ENCODE peak calls at places on chromosome 11, in seven cellular contexts. R is gastrocnemius medialis, Y is heart left ventricle, Z is HCT116, K is A549, E is IMR-90, I is body of pancreas. V is an unnamed sample.
A peak's percentile ranks its signal among the peaks of the same experiment; 100 is the strongest.

GRCh38 chr11:2100361-2101170 is 38.6 kb downstream of the IGF2 start:
- ATAC-seq in R (no peak), Y (peak; percentile 81), Z (no peak), K (no peak), E (no peak), I (no peak), V (no peak)

GRCh38 chr11:45475135-45475534 is 189.0 kb upstream of the SYT13 start:
- ATAC-seq in R (no peak), Y (no peak), Z (no peak), K (no peak), E (no peak), I (no peak), V (no peak)

GRCh38 chr11:19418221-19418620 is 177.5 kb upstream of the E2F8 start:
- ATAC-seq in R (no peak), Y (no peak), Z (no peak), K (no peak), E (no peak), I (no peak), V (no peak)

GRCh38 chr11:32671051-32671450 is 87.4 kb downstream of the EIF3M start:
- ATAC-seq in R (no peak), Y (peak; percentile 88), Z (no peak), K (no peak), E (no peak), I (no peak), V (no peak)

GRCh38 chr11:1728931-1729691 is 21.3 kb downstream of the IFITM10 start:
- ATAC-seq in R (no peak), Y (no peak), Z (no peak), K (no peak), E (no peak), I (no peak), V (no peak)

GRCh38 chr11:44192701-44193100 is 97.2 kb downstream of the EXT2 start:
- ATAC-seq in R (no peak), Y (no peak), Z (no peak), K (no peak), E (no peak), I (no peak), V (no peak)

GRCh38 chr11:129266536-129266935 is 74.4 kb upstream of the ARHGAP32 start:
- ATAC-seq in R (no peak), Y (no peak), Z (no peak), K (no peak), E (no peak), I (no peak), V (no peak)

GRCh38 chr11:46984987-46985386 is 48.4 kb downstream of the CSTPP1 start:
- ATAC-seq in R (no peak), Y (no peak), Z (no peak), K (peak; percentile 37), E (peak; percentile 46), I (no peak), V (no peak)

GRCh38 chr11:47863189-47863892 is 15.2 kb upstream of the NUP160 start:
- ATAC-seq in R (no peak), Y (peak; percentile 48), Z (no peak), K (peak; percentile 7), E (peak; percentile 78), I (no peak), V (peak; percentile 67)

GRCh38 chr11:85663080-85663729 is 1.7 kb downstream of the CREBZF start:
- ATAC-seq in R (no peak), Y (no peak), Z (no peak), K (no peak), E (no peak), I (no peak), V (no peak)

GRCh38 chr11:85661972-85662664 is 2.8 kb downstream of the CREBZF start:
- ATAC-seq in R (no peak), Y (no peak), Z (no peak), K (no peak), E (no peak), I (no peak), V (no peak)

GRCh38 chr11:85665756-85666155 is 827 bp upstream of the CREBZF start:
- ATAC-seq in R (no peak), Y (no peak), Z (no peak), K (no peak), E (no peak), I (peak; percentile 13), V (no peak)

GRCh38 chr11:85664561-85665481 is at the start of gene CREBZF:
- ATAC-seq in R (peak; percentile 94), Y (peak; percentile 96), Z (peak; percentile 92), K (peak; percentile 96), E (peak; percentile 92), I (peak; percentile 93), V (peak; percentile 95)

GRCh38 chr11:85663781-85664560 is 958 bp downstream of the CREBZF start:
- ATAC-seq in R (peak; percentile 79), Y (peak; percentile 80), Z (peak; percentile 58), K (peak; percentile 72), E (peak; percentile 38), I (peak; percentile 73), V (peak; percentile 54)
- TF ChIP-seq POLR2A in R (no peak), Y (no peak), Z (no peak), K (no peak), E (no peak), I (no peak), V (no peak)

GRCh38 chr11:15931497-15931896 is 424.8 kb downstream of the SOX6 start:
- ATAC-seq in R (no peak), Y (no peak), Z (no peak), K (no peak), E (no peak), I (no peak), V (no peak)

GRCh38 chr11:15927866-15928217 is 428.5 kb downstream of the SOX6 start:
- ATAC-seq in R (no peak), Y (peak; percentile 71), Z (no peak), K (no peak), E (no peak), I (no peak), V (no peak)

GRCh38 chr11:15927196-15927865 is 429.0 kb downstream of the SOX6 start:
- ATAC-seq in R (no peak), Y (peak; percentile 12), Z (no peak), K (no peak), E (no peak), I (no peak), V (no peak)

GRCh38 chr11:15930442-15931025 is 425.8 kb downstream of the SOX6 start:
- ATAC-seq in R (no peak), Y (no peak), Z (no peak), K (no peak), E (no peak), I (no peak), V (no peak)

DNA sequence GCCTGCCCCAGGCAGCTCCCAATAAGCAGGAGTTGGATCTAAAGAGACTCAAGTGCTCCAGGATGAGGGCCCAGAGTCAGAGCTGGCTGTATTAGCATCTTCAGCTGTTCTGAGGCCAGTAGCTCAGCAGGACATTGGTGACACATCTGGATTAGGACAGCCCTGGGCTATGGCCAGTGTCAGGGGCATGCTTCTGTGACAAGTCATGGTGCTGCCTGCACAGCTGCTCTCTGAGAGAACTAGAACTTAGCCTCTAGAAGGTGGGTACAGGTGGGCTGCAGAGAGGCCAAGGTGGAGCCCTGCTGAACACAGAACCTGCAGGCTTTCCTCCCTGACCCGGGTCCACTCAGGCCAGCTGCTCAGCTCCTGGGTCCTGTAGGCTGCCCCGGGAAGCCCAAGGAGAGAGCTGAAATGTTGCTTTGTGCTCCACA is 427.0 kb downstream of the SOX6 start:
- ATAC-seq in R (no peak), Y (no peak), Z (no peak), K (no peak), E (no peak), I (no peak), V (no peak)
- H3K27ac ChIP-seq in R (no peak overlapping the region), Y (no peak overlapping the region), Z (no peak overlapping the region), K (no peak overlapping the region), E (no peak overlapping the region), I (no peak overlapping the region), V (no peak overlapping the region)

GRCh38 chr11:85843929-85844328 is 11.3 kb upstream of the CCDC83 start:
- ATAC-seq in R (no peak), Y (no peak), Z (peak; percentile 55), K (peak; percentile 46), E (no peak), I (no peak), V (no peak)

GRCh38 chr11:85844439-85845051 is 10.6 kb upstream of the CCDC83 start:
- ATAC-seq in R (no peak), Y (peak; percentile 12), Z (peak; percentile 93), K (peak; percentile 94), E (peak; percentile 54), I (peak; percentile 99), V (no peak)

GRCh38 chr11:85847436-85847835 is 7.7 kb upstream of the CCDC83 start:
- ATAC-seq in R (no peak), Y (no peak), Z (no peak), K (no peak), E (no peak), I (no peak), V (no peak)

GRCh38 chr11:85848556-85848955 is 6.6 kb upstream of the CCDC83 start:
- ATAC-seq in R (no peak), Y (no peak), Z (no peak), K (no peak), E (no peak), I (no peak), V (no peak)

DNA sequence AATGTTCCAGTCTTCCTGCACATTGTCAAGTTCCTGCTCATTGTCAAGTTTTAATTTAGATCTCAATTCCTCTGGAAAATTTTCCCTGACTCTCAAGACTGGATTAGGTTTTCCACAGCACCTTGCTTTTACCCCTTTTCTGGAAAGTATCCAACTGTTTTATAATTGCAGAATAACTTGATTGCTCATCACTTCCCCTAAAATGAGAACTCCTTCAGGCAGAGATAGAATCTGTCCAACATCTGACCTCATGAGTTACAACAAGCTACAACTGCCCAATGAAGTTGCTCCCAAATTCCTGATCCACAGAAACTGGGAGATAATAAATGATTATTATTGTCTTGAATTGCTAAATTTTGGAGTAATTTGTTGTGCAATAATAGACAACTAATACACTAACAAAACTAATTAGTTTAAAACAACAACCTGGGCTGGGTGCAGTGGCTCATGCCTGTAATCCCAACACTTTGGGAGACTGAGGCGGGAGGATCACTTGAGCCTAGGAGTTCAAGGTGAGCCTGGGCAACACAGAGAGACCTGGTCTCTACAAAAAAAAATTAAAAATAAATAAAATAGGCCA is 10.0 kb upstream of the CCDC83 start:
- ATAC-seq in R (no peak), Y (peak; percentile 20), Z (no peak), K (no peak), E (peak; percentile 27), I (no peak), V (no peak)
- TF ChIP-seq POLR2A in R (no peak), Y (no peak), Z (no peak), K (no peak), E (no peak), I (no peak), V (no peak)

DNA sequence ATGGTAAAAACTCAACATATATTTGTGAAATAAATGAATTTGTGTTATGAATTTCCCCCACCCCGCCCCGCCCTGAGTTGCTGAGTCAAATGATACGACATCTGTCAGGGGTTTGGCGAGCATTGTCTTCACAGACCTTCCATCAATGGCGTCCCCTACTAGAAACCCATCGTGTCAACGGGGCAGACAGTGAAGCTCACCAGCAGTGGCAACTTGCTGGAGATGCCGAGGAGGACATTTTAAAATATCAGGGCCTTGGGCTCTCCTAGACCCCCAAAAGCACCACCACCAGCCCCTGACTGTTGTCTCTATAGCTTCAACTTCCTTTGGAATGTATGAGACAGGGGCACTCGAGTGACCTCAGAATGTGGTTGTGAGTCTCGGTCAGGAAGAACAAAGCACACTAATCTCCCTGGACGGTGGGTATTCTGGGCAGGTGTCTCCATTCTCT is 776 bp upstream of the NXF1 start:
- ATAC-seq in R (peak; percentile 45), Y (peak; percentile 5), Z (peak; percentile 6), K (peak; percentile 4), E (no peak), I (no peak), V (no peak)
- H3K27ac ChIP-seq in R (peak overlapping the region; percentile 97), Y (peak overlapping the region; percentile 90), Z (peak overlapping the region; percentile 85), K (peak overlapping the region; percentile 87), E (peak overlapping the region; percentile 58), I (peak overlapping the region; percentile 92), V (peak overlapping the region; percentile 34)